ENCODE peak calls at places on chromosome 9, in seven cellular contexts. I, O, Y, P, T, C and A are unnamed samples.

GRCh38 chr9:91856419-91856818 is 93.6 kb downstream of the ROR2 start:
- DNase-seq in Y (no peak), T (no peak), P (no peak), O (no peak), I (no peak), C (no peak), A (no peak)

GRCh38 chr9:82332018-82332773 is 343.6 kb downstream of the SPATA31D1 start:
- DNase-seq in C (no peak), Y (no peak), I (peak), T (no peak), O (peak), P (no peak), A (no peak)

GRCh38 chr9:21904371-21904770 is 89.8 kb downstream of the CDKN2A start:
- DNase-seq in Y (no peak), C (no peak), P (no peak), T (no peak), I (no peak), O (no peak), A (no peak)

GRCh38 chr9:74304598-74304997 is 192.5 kb upstream of the RORB start:
- DNase-seq in I (no peak), C (no peak), O (no peak), Y (no peak), T (no peak), P (no peak), A (no peak)

GRCh38 chr9:97277953-97278352 is 29.5 kb upstream of the CCDC180 start:
- DNase-seq in C (no peak), O (no peak), Y (no peak), P (no peak), T (no peak), I (no peak), A (no peak)

GRCh38 chr9:7439355-7439978 is 360.1 kb downstream of the DMAC1 start:
- DNase-seq in O (peak), I (peak), T (no peak), Y (no peak), P (no peak), C (no peak), A (no peak)

GRCh38 chr9:75390951-75391350 is 302.6 kb downstream of the OSTF1 start:
- DNase-seq in O (no peak), P (no peak), I (no peak), C (no peak), Y (no peak), T (no peak), A (no peak)

GRCh38 chr9:128409998-128410397 is 10.7 kb upstream of the CERCAM start:
- DNase-seq in P (no peak), C (no peak), T (no peak), Y (no peak), I (no peak), O (no peak), A (peak)

GRCh38 chr9:132944294-132945185 is at the start of gene TSC1:
- DNase-seq in Y (peak), P (peak), T (peak), I (peak), C (peak), O (peak), A (peak)

GRCh38 chr9:114893622-114894021 is 36.8 kb downstream of the TNFSF8 start:
- DNase-seq in Y (no peak), I (peak), C (no peak), O (no peak), P (no peak), T (no peak), A (no peak)

GRCh38 chr9:106023455-106023854 is 329.1 kb downstream of the TMEM38B start:
- DNase-seq in Y (no peak), P (no peak), I (no peak), T (no peak), O (no peak), C (no peak), A (no peak)

GRCh38 chr9:37531699-37532098 is 44.5 kb downstream of the FBXO10 start:
- DNase-seq in O (no peak), Y (no peak), I (no peak), P (no peak), C (no peak), T (no peak), A (no peak)

GRCh38 chr9:136439550-136440408 is at the start of gene INPP5E:
- DNase-seq in Y (peak), C (peak), O (no peak), P (peak), I (peak), T (peak), A (peak)

GRCh38 chr9:106203832-106204516 is 509.6 kb downstream of the TMEM38B start:
- DNase-seq in I (peak), O (no peak), Y (no peak), C (no peak), T (no peak), P (no peak), A (no peak)

GRCh38 chr9:124818431-124819281 is 34.6 kb upstream of the WDR38 start:
- DNase-seq in P (peak), T (no peak), I (peak), Y (peak), C (peak), O (no peak), A (no peak)

GRCh38 chr9:90433398-90433890 is 209.2 kb downstream of the DIRAS2 start:
- DNase-seq in O (no peak), I (peak), C (peak), P (peak), Y (no peak), T (peak), A (peak)

GRCh38 chr9:13395086-13395485 is 115.6 kb upstream of the MPDZ start:
- DNase-seq in P (no peak), I (no peak), O (no peak), Y (no peak), T (no peak), C (no peak), A (no peak)

GRCh38 chr9:111959468-111959941 is 62.9 kb downstream of the UGCG start:
- DNase-seq in Y (peak), C (peak), T (no peak), P (peak), O (no peak), I (peak), A (no peak)

GRCh38 chr9:114046876-114047275 is 31.2 kb downstream of the AMBP start:
- DNase-seq in O (peak), P (no peak), I (no peak), Y (no peak), T (no peak), C (no peak), A (no peak)

GRCh38 chr9:137115394-137116026 is 977 bp upstream of the DPP7 start:
- DNase-seq in I (no peak), Y (no peak), C (no peak), P (no peak), O (no peak), T (no peak), A (no peak)

GRCh38 chr9:86242012-86242411 is 17.4 kb downstream of the C9orf153 start:
- DNase-seq in C (no peak), P (no peak), Y (no peak), I (no peak), T (no peak), O (no peak), A (no peak)

GRCh38 chr9:133582501-133583045 is 26.6 kb downstream of the FAM163B start:
- DNase-seq in T (no peak), C (no peak), I (peak), P (no peak), O (no peak), Y (no peak), A (no peak)

GRCh38 chr9:7570107-7570720 is 229.4 kb downstream of the DMAC1 start:
- DNase-seq in T (no peak), Y (peak), C (peak), P (peak), O (peak), I (peak), A (peak)

GRCh38 chr9:81032030-81032572 is 657.2 kb downstream of the TLE1 start:
- DNase-seq in T (no peak), I (no peak), O (no peak), Y (peak), C (peak), P (no peak), A (no peak)

GRCh38 chr9:133362359-133363044 is 6.2 kb downstream of the SURF2 start:
- DNase-seq in Y (no peak), T (no peak), C (no peak), P (no peak), I (peak), O (no peak), A (no peak)

GRCh38 chr9:108622467-108622866 is 233.3 kb downstream of the ACTL7B start:
- DNase-seq in C (no peak), Y (no peak), T (no peak), I (no peak), O (no peak), P (no peak), A (no peak)

GRCh38 chr9:74662616-74663015 is 165.5 kb downstream of the RORB start:
- DNase-seq in C (no peak), O (no peak), I (no peak), Y (no peak), T (no peak), P (no peak), A (no peak)

GRCh38 chr9:105243015-105243686 is 1.3 kb upstream of the SLC44A1 start:
- DNase-seq in T (no peak), P (no peak), Y (no peak), O (peak), I (no peak), C (no peak), A (no peak)

GRCh38 chr9:77215874-77216273 is 38.5 kb downstream of the VPS13A start:
- DNase-seq in P (no peak), O (no peak), T (no peak), I (peak), Y (no peak), C (no peak), A (no peak)

GRCh38 chr9:117546894-117547293 is 132.0 kb upstream of the ASTN2 start:
- DNase-seq in C (peak), T (no peak), O (no peak), P (no peak), Y (no peak), I (peak), A (no peak)

GRCh38 chr9:9612270-9612669 is 1000.5 kb downstream of the PTPRD start:
- DNase-seq in T (no peak), I (peak), C (no peak), P (no peak), Y (no peak), O (no peak), A (no peak)

GRCh38 chr9:129287595-129288305 is 109.7 kb upstream of the IER5L start:
- DNase-seq in P (no peak), Y (no peak), C (no peak), O (no peak), I (peak), T (peak), A (no peak)

GRCh38 chr9:70761139-70761538 is 346.7 kb upstream of the KLF9 start:
- DNase-seq in O (no peak), T (no peak), Y (no peak), P (no peak), C (no peak), I (peak), A (no peak)

GRCh38 chr9:110731437-110732028 is 62.9 kb downstream of the MUSK start:
- DNase-seq in I (no peak), T (no peak), P (no peak), Y (no peak), C (no peak), O (no peak), A (no peak)